ENCODE peak calls at places on chromosomes 2 and 18, in four cellular contexts. Z is HepG2, R is K562, E is H1. T is an unnamed sample.

GRCh38 chr2:43800894-43801293 is 27.1 kb downstream of the DYNC2LI1 start:
- DNase-seq in R (no peak), E (no peak), Z (no peak), T (no peak)

GRCh38 chr2:206494061-206494460 is 50.7 kb downstream of the ADAM23 start:
- DNase-seq in Z (no peak), E (no peak), R (no peak), T (no peak)

GRCh38 chr2:187150667-187151066 is 297.4 kb downstream of the CALCRL start:
- DNase-seq in Z (no peak), R (no peak), E (no peak), T (no peak)

GRCh38 chr2:222782201-222782600 is 78.6 kb upstream of the ACSL3 start:
- DNase-seq in R (no peak), E (no peak), Z (no peak), T (no peak)

GRCh38 chr2:217918220-217919024 is 84.4 kb downstream of the TNS1 start:
- DNase-seq in Z (peak), R (peak), E (no peak), T (no peak)

GRCh38 chr2:45210466-45211195 is 201.4 kb upstream of the SIX2 start:
- DNase-seq in E (peak), Z (no peak), R (no peak), T (no peak)

GRCh38 chr18:58726671-58727070 is 55.4 kb downstream of the MALT1 start:
- DNase-seq in E (no peak), R (no peak), Z (no peak), T (no peak)

GRCh38 chr18:49656098-49656591 is 94.3 kb downstream of the LIPG start:
- DNase-seq in E (no peak), R (no peak), Z (no peak), T (no peak)

GRCh38 chr2:192151848-192152247 is 42.9 kb downstream of the TMEFF2 start:
- DNase-seq in E (no peak), Z (no peak), R (no peak), T (no peak)

GRCh38 chr2:170639635-170640034 is 75.5 kb upstream of the SP5 start:
- DNase-seq in R (no peak), E (no peak), Z (no peak), T (no peak)

GRCh38 chr2:43210467-43211303 is 15.7 kb downstream of the ZFP36L2 start:
- DNase-seq in Z (peak), R (peak), E (no peak), T (no peak)

GRCh38 chr2:217709496-217710217 is 293.1 kb downstream of the TNS1 start:
- DNase-seq in R (no peak), E (no peak), Z (no peak), T (no peak)

GRCh38 chr2:196277002-196277401 is 105.6 kb upstream of the STK17B start:
- DNase-seq in E (no peak), Z (no peak), R (peak), T (no peak)

GRCh38 chr18:76821356-76821874 is 942 bp upstream of the ZNF236 start:
- DNase-seq in Z (no peak), R (no peak), E (no peak), T (no peak)

GRCh38 chr2:46802665-46803550 is 112.7 kb downstream of the MCFD2 start:
- DNase-seq in E (no peak), Z (no peak), R (no peak), T (no peak)

GRCh38 chr2:198499539-198499938 is 695.1 kb downstream of the PLCL1 start:
- DNase-seq in Z (no peak), E (no peak), R (peak), T (no peak)

GRCh38 chr2:149877913-149878312 is 290.3 kb upstream of the MMADHC start:
- DNase-seq in R (no peak), Z (no peak), E (no peak), T (no peak)

GRCh38 chr2:96769816-96770215 is 9.1 kb downstream of the CNNM4 start:
- DNase-seq in R (no peak), E (no peak), Z (peak), T (no peak)

GRCh38 chr2:184004289-184004944 is 593.9 kb upstream of the ZNF804A start:
- DNase-seq in E (no peak), R (no peak), Z (no peak), T (peak)

GRCh38 chr2:238174291-238174690 is 15.5 kb downstream of the ERFE start:
- DNase-seq in Z (no peak), R (no peak), E (no peak), T (no peak)

GRCh38 chr18:26307161-26307773 is 81.0 kb downstream of the TAF4B start:
- DNase-seq in R (peak), Z (peak), E (no peak), T (peak)

GRCh38 chr2:234404957-234405356 is 91.9 kb downstream of the ARL4C start:
- DNase-seq in Z (no peak), E (no peak), R (no peak), T (no peak)

GRCh38 chr2:78521938-78522337 is 503.6 kb upstream of the REG3G start:
- DNase-seq in Z (no peak), E (no peak), R (no peak), T (no peak)
- TF ChIP-seq HDAC2 in Z (no peak), E (no peak), R (no peak), T (no peak)

GRCh38 chr2:139585133-139585532 is 804.9 kb upstream of the NXPH2 start:
- DNase-seq in Z (no peak), E (no peak), R (no peak), T (no peak)
- TF ChIP-seq ATF3 in Z (no peak), E (no peak), R (no peak), T (no peak)

GRCh38 chr2:130986890-130987493 is 106.3 kb downstream of the FAM168B start:
- DNase-seq in R (no peak), Z (no peak), E (no peak), T (no peak)
- TF ChIP-seq HDAC2 in R (no peak), Z (no peak), E (no peak), T (no peak)

GRCh38 chr2:18551169-18551568 is 9.3 kb downstream of the RDH14 start:
- DNase-seq in R (no peak), Z (peak), E (no peak), T (no peak)
- TF ChIP-seq ATF3 in R (no peak), Z (no peak), E (no peak), T (no peak)

DNA sequence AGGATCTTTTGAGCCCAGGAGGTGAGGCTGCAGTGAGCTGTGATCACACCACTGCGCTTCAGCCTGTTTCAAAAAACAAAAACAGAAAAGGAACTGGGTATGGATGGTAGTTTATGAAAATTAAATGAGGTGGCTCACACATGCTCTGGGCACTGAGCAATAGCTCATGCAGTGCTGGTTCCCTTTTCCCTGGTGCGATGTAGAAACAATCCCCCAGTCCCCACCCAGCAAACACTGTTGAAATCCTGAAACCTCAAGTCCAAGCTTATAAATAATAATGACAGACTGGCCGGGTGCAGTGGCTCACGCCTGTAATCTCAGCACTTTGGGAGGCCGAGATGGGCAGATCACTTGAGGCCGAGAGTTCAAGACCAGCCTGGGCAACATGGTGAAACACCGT is 55.4 kb upstream of the SMAD2 start:
- DNase-seq in E (no peak), Z (no peak), R (no peak), T (no peak)
- TF ChIP-seq HDAC2 in E (no peak), Z (no peak), R (no peak), T (no peak)

DNA sequence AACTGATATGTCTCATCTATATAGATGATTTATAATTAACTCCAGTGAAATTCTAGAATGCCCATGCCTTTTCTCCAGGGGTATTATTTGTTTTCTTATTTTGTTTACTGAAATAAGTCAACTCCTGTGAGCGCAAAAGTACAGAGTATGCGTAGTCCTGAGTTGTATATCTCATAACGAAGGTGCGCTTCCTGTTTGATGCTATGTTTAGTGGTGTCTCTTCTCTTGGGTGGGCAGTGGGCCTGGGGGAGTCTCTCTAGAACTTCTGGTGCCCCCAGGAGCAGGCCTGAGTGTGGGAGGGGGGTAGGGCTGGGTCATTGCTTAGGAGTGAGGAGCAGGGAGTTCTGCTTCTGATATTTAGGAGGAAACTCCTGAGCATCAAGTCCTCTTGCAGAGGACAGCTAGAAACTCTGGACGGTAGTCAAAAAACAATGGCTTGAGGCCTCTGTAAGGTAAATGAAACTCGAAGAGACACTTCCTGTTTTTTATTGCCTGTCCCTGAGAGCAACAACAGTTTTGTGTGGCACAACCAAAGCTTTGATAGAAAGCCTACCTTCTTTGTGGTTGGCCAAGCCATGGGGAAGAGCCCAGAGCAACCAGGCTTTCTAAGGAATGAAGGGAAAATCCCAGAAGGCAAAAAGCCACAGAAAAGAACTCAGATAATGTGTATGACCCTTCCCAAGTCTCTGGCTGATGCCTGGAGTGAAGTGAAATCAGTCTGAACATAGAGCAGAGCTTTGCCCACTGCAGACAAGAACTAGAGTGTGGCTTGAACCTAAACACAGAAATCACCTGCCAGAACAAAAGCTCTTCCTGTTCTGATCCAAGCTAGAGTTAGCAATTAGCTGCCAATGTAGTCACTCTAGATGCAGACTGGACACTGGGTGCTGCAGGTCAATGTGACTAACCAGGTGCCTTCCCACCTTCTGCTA is 8.5 kb upstream of the SP140L start:
- DNase-seq in Z (no peak), E (no peak), R (no peak), T (peak)
- TF ChIP-seq ATF3 in Z (no peak), E (no peak), R (no peak), T (no peak)

GRCh38 chr2:25305809-25306208 is 35.9 kb downstream of the DNMT3A start:
- DNase-seq in E (no peak), Z (no peak), R (no peak), T (no peak)
- TF ChIP-seq HDAC2 in E (no peak), Z (no peak), R (no peak), T (no peak)

DNA sequence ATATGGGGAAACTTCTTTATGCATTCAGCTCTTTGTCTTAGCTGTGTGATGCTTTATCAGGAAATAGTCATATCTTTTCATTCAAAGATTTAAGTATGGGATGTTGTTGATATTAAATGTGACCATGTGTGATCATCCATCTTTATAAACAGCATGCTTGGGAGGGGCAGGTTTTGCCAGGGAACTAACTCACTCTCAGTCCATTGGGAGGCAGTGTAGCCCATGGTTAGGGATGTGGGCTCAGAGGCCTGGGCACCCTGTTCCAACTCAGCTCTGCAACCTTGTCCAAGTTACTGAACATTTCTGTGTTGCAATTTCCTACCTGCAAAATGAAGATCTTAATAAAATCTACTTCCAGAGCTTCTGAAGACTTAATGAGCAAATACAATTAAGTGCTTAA is 92.0 kb upstream of the BCL2L11 start:
- DNase-seq in Z (no peak), E (peak), R (no peak), T (no peak)
- TF ChIP-seq ATF3 in Z (no peak), E (no peak), R (no peak), T (no peak)

DNA sequence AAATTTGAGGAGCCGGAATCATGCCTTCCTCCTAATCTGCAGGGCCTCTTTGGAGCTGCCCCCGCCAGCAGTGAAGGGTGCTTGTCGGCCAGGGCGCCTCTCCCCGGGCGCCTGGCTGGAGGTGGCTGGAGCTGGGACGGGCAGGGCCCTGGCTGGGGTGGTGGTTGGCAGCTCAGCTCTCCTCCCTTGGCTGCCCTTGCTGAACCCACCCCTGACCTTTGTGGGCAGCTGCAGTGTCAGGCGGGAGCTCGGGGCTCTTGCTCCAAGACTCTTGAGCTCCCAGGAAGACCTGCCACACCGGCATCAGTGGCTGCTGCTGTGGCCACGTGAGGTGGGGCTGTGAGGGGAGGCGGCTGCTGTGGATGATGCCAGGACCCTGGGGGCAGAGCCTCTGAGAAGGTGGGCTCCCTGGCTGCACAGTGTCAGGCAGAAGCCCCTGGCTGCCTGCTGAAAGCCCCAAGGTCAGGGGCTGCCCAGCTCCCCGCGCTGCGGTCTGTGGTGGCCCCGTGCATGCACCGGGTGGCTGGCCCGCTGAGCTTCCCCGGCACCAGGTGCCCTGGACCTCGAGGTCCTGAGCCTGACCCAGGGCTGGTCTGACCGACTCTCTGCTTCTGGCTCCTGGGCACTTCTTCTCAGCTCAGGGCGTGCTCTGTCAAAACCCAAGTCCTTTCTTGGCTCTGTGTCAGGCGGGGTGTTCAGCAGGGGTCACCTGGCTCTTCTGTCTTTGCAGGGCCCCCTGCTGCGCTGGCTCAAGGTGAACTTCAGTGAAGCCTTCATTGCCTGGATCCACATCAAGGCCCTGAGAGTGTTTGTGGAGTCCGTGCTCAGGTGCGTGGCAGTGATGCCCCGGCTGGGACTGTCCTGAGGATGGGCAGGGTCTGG is 34.5 kb downstream of the PDIA6 start:
- DNase-seq in E (no peak), R (no peak), Z (no peak), T (no peak)
- TF ChIP-seq HDAC2 in E (no peak), R (no peak), Z (no peak), T (no peak)

DNA sequence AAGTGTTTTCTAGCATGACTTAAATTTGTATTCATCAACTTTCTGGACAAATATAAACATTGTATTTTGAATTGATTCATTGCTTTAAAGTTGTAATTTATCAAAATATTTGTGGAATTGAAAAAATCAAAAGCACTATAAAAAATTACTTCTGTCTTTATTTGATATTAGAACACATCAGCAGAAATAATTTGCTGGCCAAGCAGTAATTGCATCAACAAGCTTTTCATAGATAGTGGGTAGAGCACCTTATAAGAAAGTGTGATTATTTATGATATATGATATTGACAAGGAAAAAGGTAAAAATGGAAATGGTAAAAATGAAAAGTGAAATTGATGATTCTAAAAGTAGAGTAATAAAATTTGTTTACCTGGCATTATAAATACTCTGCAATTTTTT is 861.1 kb downstream of the CPS1 start:
- DNase-seq in R (no peak), Z (no peak), E (no peak), T (no peak)
- TF ChIP-seq ATF3 in R (no peak), Z (no peak), E (no peak), T (no peak)